ENCODE peak calls at places on chromosomes 6 and 20, in nine cellular contexts. C, D, R, V, T, H, P, Z and W are unnamed samples.

GRCh38 chr6:89311530-89311852 is 3.6 kb downstream of the GABRR2 start:
- DNase-seq in R (no peak), D (no peak), T (no peak), P (no peak), Z (no peak), C (no peak), H (no peak), V (no peak), W (no peak)

GRCh38 chr6:47321582-47321981 is 11.9 kb upstream of the TNFRSF21 start:
- DNase-seq in H (no peak), T (no peak), C (no peak), Z (no peak), R (no peak), D (no peak), P (no peak), V (no peak), W (no peak)

GRCh38 chr6:9543649-9544048 is 871.2 kb downstream of the TFAP2A start:
- DNase-seq in T (no peak), P (no peak), H (no peak), V (no peak), R (no peak), Z (no peak), D (no peak), C (no peak), W (no peak)

GRCh38 chr20:37336369-37337207 is 9.4 kb upstream of the SRC start:
- DNase-seq in V (peak; percentile 48), Z (peak; percentile 51), R (peak; percentile 70), D (no peak), C (peak; percentile 18), T (no peak), P (no peak), H (no peak), W (peak; percentile 68)

GRCh38 chr6:73985891-73986290 is 289.9 kb downstream of the CD109 start:
- DNase-seq in H (no peak), Z (no peak), D (no peak), V (no peak), R (no peak), T (no peak), C (no peak), P (no peak), W (no peak)

GRCh38 chr6:78611886-78612480 is 255.4 kb upstream of the IRAK1BP1 start:
- DNase-seq in D (no peak), Z (no peak), T (no peak), R (no peak), P (no peak), H (no peak), C (no peak), V (no peak), W (no peak)

GRCh38 chr6:41986339-41986738 is 44.7 kb upstream of the CCND3 start:
- DNase-seq in V (no peak), D (no peak), T (no peak), C (no peak), H (no peak), Z (no peak), R (no peak), P (no peak), W (no peak)

GRCh38 chr6:44086931-44087574 is 40.2 kb downstream of the MRPL14 start:
- DNase-seq in V (peak; percentile 91), T (no peak), R (peak; percentile 73), P (no peak), Z (peak; percentile 53), H (no peak), C (no peak), D (no peak), W (no peak)

GRCh38 chr6:19934996-19935591 is 97.9 kb downstream of the ID4 start:
- DNase-seq in P (no peak), H (no peak), R (no peak), Z (no peak), D (no peak), V (peak; percentile 37), T (peak; percentile 77), C (no peak), W (no peak)

GRCh38 chr20:44394520-44395182 is 39.2 kb downstream of the HNF4A start:
- DNase-seq in H (no peak), V (no peak), C (no peak), P (no peak), T (no peak), R (no peak), Z (no peak), D (no peak), W (no peak)

GRCh38 chr6:90835584-90836212 is 248.8 kb upstream of the MAP3K7 start:
- DNase-seq in D (no peak), P (no peak), Z (peak; percentile 79), R (no peak), H (no peak), V (no peak), T (no peak), C (no peak), W (no peak)

GRCh38 chr6:133631421-133631820 is 257.5 kb upstream of the TCF21 start:
- DNase-seq in R (no peak), P (no peak), C (no peak), D (no peak), T (no peak), H (no peak), V (no peak), Z (no peak), W (no peak)
- H3K27ac ChIP-seq in R (no peak overlapping the region), P (no peak overlapping the region), C (no peak overlapping the region), D (no peak overlapping the region), T (no peak overlapping the region), H (no peak overlapping the region), V (no peak overlapping the region), Z (no peak overlapping the region), W (no peak overlapping the region)

GRCh38 chr6:168407842-168408241 is 33.1 kb upstream of the SMOC2 start:
- DNase-seq in R (no peak), Z (no peak), P (no peak), D (no peak), H (no peak), T (no peak), V (no peak), C (no peak), W (no peak)
- H3K9me3 ChIP-seq in R (no peaks in the 10 kb centered on the region), Z (no peaks in the 10 kb centered on the region), P (no peaks in the 10 kb centered on the region), D (no peaks in the 10 kb centered on the region), H (no peaks in the 10 kb centered on the region), T (no peaks in the 10 kb centered on the region), V (no peaks in the 10 kb centered on the region), C (no peaks in the 10 kb centered on the region), W (no peaks in the 10 kb centered on the region)

GRCh38 chr6:10585232-10585887 is 64.2 kb downstream of the GCNT2 start:
- DNase-seq in H (no peak), T (no peak), D (no peak), Z (no peak), P (no peak), C (no peak), R (no peak), V (no peak), W (no peak)
- H3K27ac ChIP-seq in H (peak overlapping the region; percentile 39), T (no peak overlapping the region), D (no peak overlapping the region), Z (no peak overlapping the region), P (no peak overlapping the region), C (no peak overlapping the region), R (peak overlapping the region; percentile 79), V (no peak overlapping the region), W (peak overlapping the region; percentile 79)

DNA sequence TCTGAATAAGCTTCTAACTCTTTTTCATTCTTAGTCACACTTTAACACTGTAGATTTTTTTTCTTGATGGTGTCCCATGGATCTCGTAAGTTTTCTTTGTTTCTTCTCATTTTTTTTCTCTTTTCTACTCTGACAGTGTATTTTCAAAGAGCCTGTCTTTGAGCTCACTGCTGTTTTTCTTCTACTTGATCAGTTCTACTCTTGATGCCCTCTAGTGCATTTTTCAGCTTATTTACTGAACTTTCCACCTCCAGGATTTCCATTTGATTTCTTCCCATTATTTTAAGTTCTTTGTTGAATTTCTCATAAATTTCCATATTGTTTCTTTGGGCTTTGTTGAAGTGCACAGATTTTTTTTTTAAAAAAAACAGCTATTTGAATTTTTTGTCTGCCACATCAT is 2641.1 kb upstream of the DEFB115 start:
- DNase-seq in C (no peak), V (no peak), R (no peak), P (no peak), D (no peak), Z (no peak), H (no peak), T (no peak), W (no peak)
- H3K9me3 ChIP-seq in C (no peaks in the 10 kb centered on the region), V (peaks cover 3% of the 10 kb centered on the region), R (peaks cover 68% of the 10 kb centered on the region), P (no peaks in the 10 kb centered on the region), D (peaks cover 5% of the 10 kb centered on the region), Z (no peaks in the 10 kb centered on the region), H (no peaks in the 10 kb centered on the region), T (peaks cover 14% of the 10 kb centered on the region), W (peaks cover 61% of the 10 kb centered on the region)